ENCODE peak calls at places on chromosomes 3 and 15, in six cellular contexts. N is OCI-LY7, A is pancreas, D is Peyer's patch, L is kidney, U is tibial nerve. Z is an unnamed sample. For H3K4me1 and H3K36me3, the result is how much of the 10 kb centered on the place peaks cover.

GRCh38 chr3:51311055-51311454 is 74.0 kb upstream of the MANF start:
- DNase-seq in N (peak), A (no peak), D (no peak), L (no peak), U (no peak), Z (no peak)

GRCh38 chr3:4943553-4943952 is 35.7 kb upstream of the BHLHE40 start:
- DNase-seq in N (no peak), A (no peak), D (no peak), L (no peak), U (no peak), Z (no peak)

GRCh38 chr15:64717130-64717529 is 58.3 kb downstream of the RBPMS2 start:
- DNase-seq in N (no peak), A (no peak), D (no peak), L (peak), U (no peak), Z (peak)

GRCh38 chr3:194272221-194272620 is 78.9 kb downstream of the CPN2 start:
- DNase-seq in N (no peak), A (no peak), D (no peak), L (no peak), U (no peak), Z (peak)

GRCh38 chr3:172953576-172953975 is 187.5 kb downstream of the SPATA16 start:
- DNase-seq in N (no peak), A (no peak), D (no peak), L (no peak), U (no peak), Z (no peak)

GRCh38 chr3:191076903-191077552 is 122.0 kb upstream of the OSTN start:
- DNase-seq in N (no peak), A (no peak), D (no peak), L (no peak), U (no peak), Z (no peak)

GRCh38 chr3:10883478-10884234 is 67.6 kb downstream of the SLC6A11 start:
- DNase-seq in N (peak), A (no peak), D (no peak), L (no peak), U (no peak), Z (no peak)

GRCh38 chr15:85580914-85581313 is 200.5 kb downstream of the AKAP13 start:
- DNase-seq in N (no peak), A (peak), D (peak), L (no peak), U (no peak), Z (peak)

GRCh38 chr15:55750706-55751105 is 7.8 kb upstream of the PRTG start:
- DNase-seq in N (no peak), A (no peak), D (no peak), L (no peak), U (no peak), Z (no peak)

GRCh38 chr3:149407898-149408297 is 30.4 kb upstream of the TM4SF1 start:
- DNase-seq in N (no peak), A (no peak), D (no peak), L (no peak), U (no peak), Z (no peak)

GRCh38 chr3:83873550-83873949 is 1085.2 kb upstream of the CADM2 start:
- DNase-seq in N (no peak), A (no peak), D (no peak), L (no peak), U (no peak), Z (no peak)

GRCh38 chr3:45564172-45564571 is 30.4 kb upstream of the LIMD1 start:
- DNase-seq in N (peak), A (no peak), D (no peak), L (no peak), U (no peak), Z (no peak)

GRCh38 chr3:45566205-45566604 is 28.3 kb upstream of the LIMD1 start:
- DNase-seq in N (no peak), A (no peak), D (no peak), L (no peak), U (no peak), Z (no peak)

GRCh38 chr3:45567730-45568172 is 26.8 kb upstream of the LIMD1 start:
- DNase-seq in N (peak), A (no peak), D (no peak), L (no peak), U (no peak), Z (no peak)

GRCh38 chr3:45566951-45567411 is 27.6 kb upstream of the LIMD1 start:
- DNase-seq in N (no peak), A (no peak), D (no peak), L (no peak), U (no peak), Z (no peak)

DNA sequence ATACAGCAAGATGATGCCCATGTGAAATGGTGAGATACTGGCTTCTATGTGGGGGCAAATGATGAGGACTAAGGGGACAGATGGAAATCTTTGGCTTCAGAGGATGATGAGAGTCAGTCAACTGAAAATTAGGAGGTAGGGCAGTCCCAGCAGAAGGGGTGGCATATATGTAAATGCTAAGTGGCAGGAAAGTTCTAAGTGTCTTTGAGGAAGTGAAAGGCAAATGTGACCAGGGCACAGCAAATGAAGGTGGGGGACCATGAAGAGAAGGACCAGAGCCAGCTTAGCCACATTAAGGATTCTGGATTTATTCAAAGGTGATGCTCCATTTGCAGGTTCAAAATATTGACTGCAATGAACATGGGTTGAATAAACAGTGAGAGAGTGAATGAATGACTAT is 29.2 kb upstream of the LIMD1 start:
- DNase-seq in N (peak), A (no peak), D (no peak), L (no peak), U (no peak), Z (no peak)
- H3K4me1 ChIP-seq in N (half or more), A (under half), D (under half), L (under half), U (under half), Z (under half)

GRCh38 chr3:181720281-181720680 is 8.6 kb downstream of the SOX2 start:
- DNase-seq in N (no peak), A (no peak), D (no peak), L (no peak), U (no peak), Z (no peak)
- H3K4me3 ChIP-seq in N (no peak), A (no peak), D (no peak), L (no peak), U (peak), Z (no peak)

DNA sequence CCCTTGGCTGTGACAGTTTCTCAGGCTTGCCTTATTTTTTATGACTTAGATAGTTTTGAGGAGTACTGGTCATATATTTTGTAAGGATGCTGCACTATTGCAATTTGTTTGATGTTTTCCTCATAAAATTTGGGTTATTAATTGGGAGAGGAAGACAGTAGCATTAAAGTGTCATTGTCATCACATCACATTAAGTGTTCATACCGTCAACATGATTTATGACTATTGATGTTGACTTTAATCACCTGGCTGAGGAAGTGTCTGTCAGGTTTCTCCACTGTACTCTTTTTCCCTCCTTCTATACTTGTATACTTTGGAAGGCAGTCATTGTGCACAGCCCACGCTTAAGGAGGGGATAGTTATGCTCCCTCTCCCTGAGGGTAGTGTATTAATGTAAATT is 26.9 kb downstream of the TRIM69 start:
- DNase-seq in N (no peak), A (no peak), D (no peak), L (no peak), U (no peak), Z (no peak)
- H3K36me3 ChIP-seq in N (under half), A (under half), D (under half), L (under half), U (under half), Z (under half)

GRCh38 chr3:197266331-197266730 is 32.1 kb downstream of the DLG1 start:
- DNase-seq in N (no peak), A (no peak), D (no peak), L (no peak), U (no peak), Z (no peak)
- H3K4me1 ChIP-seq in N (under half), A (under half), D (under half), L (under half), U (under half), Z (under half)

DNA sequence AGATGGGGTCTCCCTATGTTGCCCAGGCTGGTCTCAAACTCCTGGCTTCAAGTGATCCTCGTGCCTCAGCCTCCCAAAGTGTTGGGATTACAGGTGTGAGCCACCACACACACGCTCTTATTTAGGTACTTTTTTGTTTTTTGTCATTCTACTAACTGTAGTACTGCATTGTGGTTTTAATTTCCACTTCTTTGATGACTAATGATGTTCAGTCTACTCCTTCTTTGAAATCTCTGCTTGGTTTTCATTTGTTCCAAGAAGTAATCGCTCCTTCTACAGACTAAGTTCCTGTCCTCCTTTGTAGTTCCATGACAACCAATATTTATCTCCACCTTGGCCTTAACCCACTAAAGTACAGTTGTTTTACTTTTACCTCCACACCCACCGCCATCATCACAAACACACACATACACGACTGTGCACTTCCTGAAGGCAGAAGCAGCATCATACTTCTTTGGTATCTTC is 529 bp upstream of the DLEC1 start:
- DNase-seq in N (no peak), A (no peak), D (no peak), L (no peak), U (no peak), Z (peak)
- H3K4me3 ChIP-seq in N (no peak), A (no peak), D (no peak), L (peak), U (no peak), Z (peak)

GRCh38 chr15:62708470-62708869 is 334.1 kb upstream of the TPM1 start:
- DNase-seq in N (no peak), A (no peak), D (no peak), L (no peak), U (no peak), Z (no peak)
- H3K36me3 ChIP-seq in N (under half), A (under half), D (under half), L (under half), U (half or more), Z (under half)

DNA sequence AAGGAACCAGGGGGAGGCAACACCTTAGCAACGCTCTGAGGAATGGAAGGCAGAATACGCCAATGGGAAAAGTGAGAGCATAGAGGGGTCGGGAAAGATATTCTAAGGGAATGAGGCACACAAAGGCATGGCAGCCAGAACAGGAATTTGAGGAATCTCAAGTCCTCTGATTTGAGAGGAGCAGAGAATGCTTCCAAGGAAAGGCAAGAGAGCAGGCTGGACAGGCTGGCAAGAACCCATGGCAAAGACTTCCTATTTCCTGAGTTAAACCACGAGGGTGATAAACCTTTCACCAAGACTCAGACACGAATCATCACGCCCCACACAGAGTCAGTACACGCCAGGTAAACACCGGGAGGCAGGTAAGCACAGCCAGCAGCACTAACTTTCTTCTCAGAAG is 109.8 kb downstream of the IGF2BP2 start:
- DNase-seq in N (no peak), A (no peak), D (no peak), L (no peak), U (no peak), Z (no peak)
- H3K4me1 ChIP-seq in N (under half), A (under half), D (under half), L (under half), U (under half), Z (under half)

Z was measured in CD8-positive, alpha-beta memory T cell.